ENCODE peak calls at places on chromosomes 11 and 22, in five cellular contexts. X is ELR, M is psoas muscle, F is NB4, R is HT-29. A is an unnamed sample.
A peak's percentile ranks its signal among the peaks of the same experiment; 100 is the strongest.

GRCh38 chr22:30267382-30268302 is 991 bp upstream of the OSM start:
- DNase-seq in X (no peak), M (no peak), F (peak; percentile 83), R (no peak), A (peak; percentile 84)

GRCh38 chr11:34987617-34988016 is 71.2 kb downstream of the PDHX start:
- DNase-seq in X (peak; percentile 66), M (no peak), F (no peak), R (no peak), A (no peak)

GRCh38 chr11:120966840-120967239 is 57.1 kb upstream of the TBCEL start:
- DNase-seq in X (no peak), M (no peak), F (no peak), R (no peak), A (no peak)

GRCh38 chr11:119902656-119903181 is 173.7 kb upstream of the NECTIN1 start:
- DNase-seq in X (no peak), M (no peak), F (no peak), R (no peak), A (no peak)

GRCh38 chr11:112963368-112963955 is 2.2 kb downstream of the NCAM1 start:
- DNase-seq in X (no peak), M (peak; percentile 47), F (no peak), R (no peak), A (no peak)

GRCh38 chr11:102293873-102294601 is 23.2 kb upstream of the BIRC3 start:
- DNase-seq in X (peak; percentile 73), M (no peak), F (peak; percentile 58), R (peak; percentile 80), A (no peak)

GRCh38 chr11:45620243-45620642 is 45.2 kb downstream of the CHST1 start:
- DNase-seq in X (no peak), M (no peak), F (no peak), R (no peak), A (no peak)

GRCh38 chr11:67356867-67357561 is 3.7 kb upstream of the POLD4 start:
- DNase-seq in X (peak; percentile 89), M (peak; percentile 79), F (peak; percentile 91), R (peak; percentile 97), A (peak; percentile 88)

GRCh38 chr22:37643225-37643847 is 3.9 kb downstream of the SH3BP1 start:
- DNase-seq in X (peak; percentile 79), M (peak; percentile 93), F (peak; percentile 77), R (peak; percentile 84), A (peak; percentile 82)

GRCh38 chr22:40237241-40237640 is 59.5 kb downstream of the TNRC6B start:
- DNase-seq in X (no peak), M (no peak), F (no peak), R (no peak), A (no peak)

GRCh38 chr11:69831985-69832384 is 12.8 kb upstream of the FGF3 start:
- DNase-seq in X (no peak), M (no peak), F (no peak), R (no peak), A (no peak)

GRCh38 chr11:97740783-97741151 is 1280.0 kb upstream of the CNTN5 start:
- DNase-seq in X (no peak), M (no peak), F (no peak), R (no peak), A (no peak)

GRCh38 chr11:14423633-14424032 is 64.7 kb upstream of the RRAS2 start:
- DNase-seq in X (peak; percentile 64), M (no peak), F (peak; percentile 64), R (no peak), A (no peak)

A was measured in left lung.